ENCODE peak calls at places on chromosomes 6 and 20, in ten cellular contexts. One of them, this sample, is unnamed.

GRCh38 chr6:8337147-8337546 is 98.2 kb downstream of the SLC35B3 start:
- DNase-seq in tibial nerve: no peak
- DNase-seq in endothelial cell of umbilical vein: no peak
- DNase-seq in ovary: no peak
- DNase-seq in psoas muscle: no peak
- DNase-seq in mammary epithelial cell: no peak
- DNase-seq in right lobe of liver: no peak
- DNase-seq in colonic mucosa: no peak
- DNase-seq in A549: no peak
- DNase-seq in prostate gland: no peak
- DNase-seq in this sample: no peak

GRCh38 chr6:73521351-73522254 is 771 bp upstream of the EEF1A1 start:
- DNase-seq in tibial nerve: no peak
- DNase-seq in endothelial cell of umbilical vein: peak
- DNase-seq in A549: peak
- DNase-seq in prostate gland: no peak
- DNase-seq in mammary epithelial cell: peak
- DNase-seq in right lobe of liver: peak
- DNase-seq in colonic mucosa: no peak
- DNase-seq in ovary: peak
- DNase-seq in psoas muscle: no peak
- DNase-seq in this sample: peak

GRCh38 chr6:75376347-75377024 is 91.9 kb upstream of the TMEM30A start:
- DNase-seq in tibial nerve: no peak
- DNase-seq in ovary: no peak
- DNase-seq in mammary epithelial cell: peak
- DNase-seq in prostate gland: no peak
- DNase-seq in endothelial cell of umbilical vein: peak
- DNase-seq in colonic mucosa: no peak
- DNase-seq in A549: peak
- DNase-seq in psoas muscle: no peak
- DNase-seq in right lobe of liver: no peak
- DNase-seq in this sample: peak

GRCh38 chr6:19902201-19902600 is 65.0 kb downstream of the ID4 start:
- DNase-seq in mammary epithelial cell: no peak
- DNase-seq in prostate gland: no peak
- DNase-seq in endothelial cell of umbilical vein: no peak
- DNase-seq in A549: no peak
- DNase-seq in right lobe of liver: no peak
- DNase-seq in psoas muscle: no peak
- DNase-seq in colonic mucosa: no peak
- DNase-seq in ovary: no peak
- DNase-seq in tibial nerve: no peak
- DNase-seq in this sample: no peak

GRCh38 chr6:3211681-3212080 is 15.8 kb downstream of the TUBB2B start:
- DNase-seq in prostate gland: no peak
- DNase-seq in mammary epithelial cell: no peak
- DNase-seq in colonic mucosa: no peak
- DNase-seq in psoas muscle: no peak
- DNase-seq in endothelial cell of umbilical vein: no peak
- DNase-seq in right lobe of liver: no peak
- DNase-seq in A549: no peak
- DNase-seq in ovary: no peak
- DNase-seq in tibial nerve: no peak
- DNase-seq in this sample: no peak

GRCh38 chr6:95658896-95659295 is 81.6 kb downstream of the MANEA start:
- DNase-seq in tibial nerve: no peak
- DNase-seq in prostate gland: no peak
- DNase-seq in psoas muscle: no peak
- DNase-seq in ovary: no peak
- DNase-seq in endothelial cell of umbilical vein: no peak
- DNase-seq in mammary epithelial cell: no peak
- DNase-seq in colonic mucosa: no peak
- DNase-seq in right lobe of liver: no peak
- DNase-seq in A549: no peak
- DNase-seq in this sample: no peak

GRCh38 chr6:26501482-26501986 is 1.4 kb downstream of the BTN1A1 start:
- DNase-seq in endothelial cell of umbilical vein: peak
- DNase-seq in ovary: no peak
- DNase-seq in A549: no peak
- DNase-seq in tibial nerve: no peak
- DNase-seq in right lobe of liver: peak
- DNase-seq in colonic mucosa: no peak
- DNase-seq in psoas muscle: peak
- DNase-seq in prostate gland: no peak
- DNase-seq in mammary epithelial cell: no peak
- DNase-seq in this sample: no peak

GRCh38 chr6:159311618-159312017 is 142.4 kb downstream of the FNDC1 start:
- DNase-seq in prostate gland: no peak
- DNase-seq in endothelial cell of umbilical vein: no peak
- DNase-seq in right lobe of liver: no peak
- DNase-seq in psoas muscle: no peak
- DNase-seq in colonic mucosa: no peak
- DNase-seq in ovary: no peak
- DNase-seq in tibial nerve: no peak
- DNase-seq in mammary epithelial cell: peak
- DNase-seq in A549: no peak
- DNase-seq in this sample: no peak

GRCh38 chr6:144286503-144287393 is 1.6 kb downstream of the UTRN start:
- DNase-seq in psoas muscle: peak
- DNase-seq in right lobe of liver: peak
- DNase-seq in ovary: peak
- DNase-seq in prostate gland: peak
- DNase-seq in mammary epithelial cell: peak
- DNase-seq in colonic mucosa: peak
- DNase-seq in A549: peak
- DNase-seq in endothelial cell of umbilical vein: peak
- DNase-seq in tibial nerve: peak
- DNase-seq in this sample: peak

GRCh38 chr6:42239333-42239732 is 21.7 kb upstream of the MRPS10 start:
- DNase-seq in A549: no peak
- DNase-seq in mammary epithelial cell: no peak
- DNase-seq in endothelial cell of umbilical vein: no peak
- DNase-seq in ovary: no peak
- DNase-seq in prostate gland: no peak
- DNase-seq in right lobe of liver: no peak
- DNase-seq in tibial nerve: no peak
- DNase-seq in colonic mucosa: no peak
- DNase-seq in psoas muscle: no peak
- DNase-seq in this sample: peak

GRCh38 chr6:71400852-71401251 is 112.2 kb downstream of the OGFRL1 start:
- DNase-seq in endothelial cell of umbilical vein: no peak
- DNase-seq in right lobe of liver: no peak
- DNase-seq in ovary: no peak
- DNase-seq in colonic mucosa: no peak
- DNase-seq in tibial nerve: no peak
- DNase-seq in mammary epithelial cell: no peak
- DNase-seq in prostate gland: no peak
- DNase-seq in A549: no peak
- DNase-seq in psoas muscle: no peak
- DNase-seq in this sample: no peak

GRCh38 chr6:16371401-16371800 is 133.0 kb downstream of the GMPR start:
- DNase-seq in ovary: no peak
- DNase-seq in mammary epithelial cell: no peak
- DNase-seq in psoas muscle: no peak
- DNase-seq in right lobe of liver: no peak
- DNase-seq in colonic mucosa: no peak
- DNase-seq in endothelial cell of umbilical vein: no peak
- DNase-seq in A549: no peak
- DNase-seq in prostate gland: no peak
- DNase-seq in tibial nerve: no peak
- DNase-seq in this sample: no peak

GRCh38 chr20:22815584-22815983 is 219.5 kb upstream of the SSTR4 start:
- DNase-seq in right lobe of liver: no peak
- DNase-seq in tibial nerve: no peak
- DNase-seq in A549: peak
- DNase-seq in endothelial cell of umbilical vein: no peak
- DNase-seq in mammary epithelial cell: no peak
- DNase-seq in prostate gland: no peak
- DNase-seq in psoas muscle: no peak
- DNase-seq in colonic mucosa: no peak
- DNase-seq in ovary: no peak
- DNase-seq in this sample: no peak

GRCh38 chr6:1635305-1636010 is 25.7 kb downstream of the FOXC1 start:
- DNase-seq in tibial nerve: no peak
- DNase-seq in right lobe of liver: no peak
- DNase-seq in prostate gland: no peak
- DNase-seq in colonic mucosa: no peak
- DNase-seq in mammary epithelial cell: no peak
- DNase-seq in psoas muscle: no peak
- DNase-seq in ovary: no peak
- DNase-seq in endothelial cell of umbilical vein: peak
- DNase-seq in A549: no peak
- DNase-seq in this sample: no peak

GRCh38 chr20:62307226-62308101 is 4.7 kb downstream of the ADRM1 start:
- DNase-seq in mammary epithelial cell: no peak
- DNase-seq in tibial nerve: no peak
- DNase-seq in psoas muscle: no peak
- DNase-seq in ovary: no peak
- DNase-seq in prostate gland: no peak
- DNase-seq in A549: no peak
- DNase-seq in endothelial cell of umbilical vein: no peak
- DNase-seq in right lobe of liver: no peak
- DNase-seq in colonic mucosa: no peak
- DNase-seq in this sample: no peak

GRCh38 chr6:53180678-53181077 is 32.0 kb upstream of the GCM1 start:
- DNase-seq in colonic mucosa: no peak
- DNase-seq in ovary: no peak
- DNase-seq in tibial nerve: no peak
- DNase-seq in mammary epithelial cell: no peak
- DNase-seq in prostate gland: no peak
- DNase-seq in A549: no peak
- DNase-seq in right lobe of liver: no peak
- DNase-seq in psoas muscle: no peak
- DNase-seq in endothelial cell of umbilical vein: no peak
- DNase-seq in this sample: no peak

GRCh38 chr6:7250812-7251211 is 62.2 kb downstream of the SSR1 start:
- DNase-seq in A549: no peak
- DNase-seq in prostate gland: no peak
- DNase-seq in right lobe of liver: peak
- DNase-seq in colonic mucosa: no peak
- DNase-seq in psoas muscle: no peak
- DNase-seq in mammary epithelial cell: no peak
- DNase-seq in ovary: no peak
- DNase-seq in endothelial cell of umbilical vein: no peak
- DNase-seq in tibial nerve: no peak
- DNase-seq in this sample: no peak

GRCh38 chr6:40962241-40962640 is 76.8 kb downstream of the UNC5CL start:
- DNase-seq in psoas muscle: no peak
- DNase-seq in colonic mucosa: no peak
- DNase-seq in prostate gland: no peak
- DNase-seq in A549: peak
- DNase-seq in endothelial cell of umbilical vein: peak
- DNase-seq in mammary epithelial cell: peak
- DNase-seq in tibial nerve: no peak
- DNase-seq in ovary: no peak
- DNase-seq in right lobe of liver: no peak
- DNase-seq in this sample: peak

GRCh38 chr6:146775227-146775626 is 176.5 kb downstream of the ADGB start:
- DNase-seq in colonic mucosa: no peak
- DNase-seq in endothelial cell of umbilical vein: peak
- DNase-seq in right lobe of liver: no peak
- DNase-seq in ovary: no peak
- DNase-seq in psoas muscle: no peak
- DNase-seq in mammary epithelial cell: no peak
- DNase-seq in tibial nerve: no peak
- DNase-seq in prostate gland: no peak
- DNase-seq in A549: no peak
- DNase-seq in this sample: no peak

GRCh38 chr20:38299963-38300362 is 4.0 kb upstream of the BPI start:
- DNase-seq in psoas muscle: no peak
- DNase-seq in mammary epithelial cell: peak
- DNase-seq in endothelial cell of umbilical vein: no peak
- DNase-seq in prostate gland: peak
- DNase-seq in tibial nerve: no peak
- DNase-seq in right lobe of liver: no peak
- DNase-seq in A549: no peak
- DNase-seq in ovary: no peak
- DNase-seq in colonic mucosa: no peak
- DNase-seq in this sample: no peak
- H3K27ac ChIP-seq in psoas muscle: no peak
- H3K27ac ChIP-seq in mammary epithelial cell: no peak
- H3K27ac ChIP-seq in endothelial cell of umbilical vein: no peak
- H3K27ac ChIP-seq in prostate gland: peak
- H3K27ac ChIP-seq in tibial nerve: peak
- H3K27ac ChIP-seq in right lobe of liver: no peak
- H3K27ac ChIP-seq in A549: no peak
- H3K27ac ChIP-seq in ovary: peak
- H3K27ac ChIP-seq in colonic mucosa: no peak
- H3K27ac ChIP-seq in this sample: no peak

GRCh38 chr6:149501201-149501600 is 16.4 kb upstream of the ZC3H12D start:
- DNase-seq in ovary: no peak
- DNase-seq in right lobe of liver: no peak
- DNase-seq in tibial nerve: no peak
- DNase-seq in A549: no peak
- DNase-seq in prostate gland: no peak
- DNase-seq in mammary epithelial cell: no peak
- DNase-seq in psoas muscle: no peak
- DNase-seq in colonic mucosa: no peak
- DNase-seq in endothelial cell of umbilical vein: no peak
- DNase-seq in this sample: no peak
- H3K27ac ChIP-seq in ovary: no peak
- H3K27ac ChIP-seq in right lobe of liver: no peak
- H3K27ac ChIP-seq in tibial nerve: no peak
- H3K27ac ChIP-seq in A549: no peak
- H3K27ac ChIP-seq in prostate gland: no peak
- H3K27ac ChIP-seq in mammary epithelial cell: no peak
- H3K27ac ChIP-seq in psoas muscle: no peak
- H3K27ac ChIP-seq in colonic mucosa: no peak
- H3K27ac ChIP-seq in endothelial cell of umbilical vein: no peak
- H3K27ac ChIP-seq in this sample: no peak

DNA sequence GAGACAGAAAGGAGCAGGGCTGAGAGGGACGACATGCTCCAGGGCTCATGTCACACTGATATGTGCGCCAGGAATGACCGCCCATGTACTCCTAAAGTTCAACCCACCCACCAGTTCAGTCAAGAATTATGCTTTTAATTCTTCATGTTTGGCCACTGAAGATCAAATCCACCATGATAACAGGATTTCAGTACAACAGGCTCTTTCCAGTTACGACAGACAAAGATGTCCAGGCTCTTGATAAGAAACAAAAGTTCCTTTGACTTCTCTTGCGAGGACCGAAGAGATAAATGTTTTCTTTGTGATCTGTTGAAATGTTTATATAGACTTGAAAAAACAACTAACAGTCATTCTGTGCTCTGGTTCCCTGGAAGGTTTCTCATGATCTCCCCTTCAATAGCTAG is 142.3 kb downstream of the CD164 start:
- DNase-seq in psoas muscle: no peak
- DNase-seq in endothelial cell of umbilical vein: no peak
- DNase-seq in mammary epithelial cell: no peak
- DNase-seq in right lobe of liver: no peak
- DNase-seq in colonic mucosa: no peak
- DNase-seq in A549: no peak
- DNase-seq in prostate gland: no peak
- DNase-seq in tibial nerve: no peak
- DNase-seq in ovary: no peak
- DNase-seq in this sample: no peak
- H3K27ac ChIP-seq in psoas muscle: peak
- H3K27ac ChIP-seq in endothelial cell of umbilical vein: no peak
- H3K27ac ChIP-seq in mammary epithelial cell: no peak
- H3K27ac ChIP-seq in right lobe of liver: no peak
- H3K27ac ChIP-seq in colonic mucosa: no peak
- H3K27ac ChIP-seq in A549: no peak
- H3K27ac ChIP-seq in prostate gland: no peak
- H3K27ac ChIP-seq in tibial nerve: no peak
- H3K27ac ChIP-seq in ovary: no peak
- H3K27ac ChIP-seq in this sample: no peak

GRCh38 chr6:34223381-34223963 is 13.2 kb upstream of the HMGA1 start:
- DNase-seq in ovary: no peak
- DNase-seq in colonic mucosa: peak
- DNase-seq in A549: no peak
- DNase-seq in endothelial cell of umbilical vein: no peak
- DNase-seq in prostate gland: no peak
- DNase-seq in right lobe of liver: no peak
- DNase-seq in mammary epithelial cell: no peak
- DNase-seq in psoas muscle: no peak
- DNase-seq in tibial nerve: no peak
- DNase-seq in this sample: no peak
- H3K27ac ChIP-seq in ovary: peak
- H3K27ac ChIP-seq in colonic mucosa: peak
- H3K27ac ChIP-seq in A549: peak
- H3K27ac ChIP-seq in endothelial cell of umbilical vein: peak
- H3K27ac ChIP-seq in prostate gland: peak
- H3K27ac ChIP-seq in right lobe of liver: no peak
- H3K27ac ChIP-seq in mammary epithelial cell: peak
- H3K27ac ChIP-seq in psoas muscle: peak
- H3K27ac ChIP-seq in tibial nerve: peak
- H3K27ac ChIP-seq in this sample: peak